ENCODE peak calls at places on chromosomes 13 and 19, in six cellular contexts. X, L, Z, T, N and W are unnamed samples.

GRCh38 chr13:91576590-91576989 is 178.2 kb downstream of the GPC5 start:
- DNase-seq in X (peak; percentile 35), L (no peak), Z (no peak), T (no peak), N (no peak), W (no peak)

GRCh38 chr13:19985219-19985556 is 26.7 kb downstream of the ZMYM2 start:
- DNase-seq in X (no peak), L (no peak), Z (no peak), T (no peak), N (no peak), W (no peak)

GRCh38 chr13:53631511-53631910 is 602.9 kb downstream of the OLFM4 start:
- DNase-seq in X (no peak), L (no peak), Z (no peak), T (no peak), N (no peak), W (no peak)

GRCh38 chr19:33861950-33862349 is 65.3 kb downstream of the KCTD15 start:
- DNase-seq in X (peak; percentile 47), L (no peak), Z (no peak), T (no peak), N (no peak), W (no peak)

GRCh38 chr13:36006347-36006746 is 124.8 kb downstream of the DCLK1 start:
- DNase-seq in X (no peak), L (no peak), Z (no peak), T (peak; percentile 4), N (no peak), W (no peak)

GRCh38 chr19:58054792-58055482 is 4.1 kb upstream of the ZNF135 start:
- DNase-seq in X (no peak), L (no peak), Z (no peak), T (peak; percentile 7), N (no peak), W (no peak)

GRCh38 chr13:61880576-61881283 is 465.1 kb upstream of the PCDH20 start:
- DNase-seq in X (peak; percentile 32), L (no peak), Z (no peak), T (no peak), N (no peak), W (no peak)

GRCh38 chr13:20704459-20705069 is 1.1 kb downstream of the IL17D start:
- DNase-seq in X (no peak), L (no peak), Z (no peak), T (no peak), N (no peak), W (no peak)

GRCh38 chr19:51626675-51627074 is 3.5 kb downstream of the SIGLEC5 start:
- DNase-seq in X (no peak), L (no peak), Z (no peak), T (no peak), N (no peak), W (no peak)

GRCh38 chr13:19864018-19864338 is 529 bp upstream of the ZMYM5 start:
- DNase-seq in X (peak; percentile 74), L (no peak), Z (no peak), T (peak; percentile 90), N (no peak), W (peak; percentile 56)

GRCh38 chr13:41398494-41399190 is 58.7 kb upstream of the RGCC start:
- DNase-seq in X (no peak), L (peak; percentile 12), Z (no peak), T (no peak), N (no peak), W (no peak)

GRCh38 chr13:28579334-28579733 is 79.6 kb upstream of the POMP start:
- DNase-seq in X (no peak), L (no peak), Z (no peak), T (no peak), N (no peak), W (no peak)

GRCh38 chr13:107585466-107585865 is 629.9 kb downstream of the LIG4 start:
- DNase-seq in X (peak; percentile 36), L (no peak), Z (no peak), T (peak; percentile 24), N (no peak), W (no peak)

GRCh38 chr19:18377026-18377425 is 8.9 kb upstream of the GDF15 start:
- DNase-seq in X (no peak), L (no peak), Z (no peak), T (no peak), N (no peak), W (no peak)

GRCh38 chr13:26022538-26023292 is 29.1 kb downstream of the SHISA2 start:
- DNase-seq in X (peak; percentile 89), L (no peak), Z (peak; percentile 34), T (no peak), N (peak; percentile 16), W (no peak)

GRCh38 chr19:10808937-10809655 is 26.9 kb downstream of the TMED1 start:
- DNase-seq in X (no peak), L (no peak), Z (no peak), T (no peak), N (peak; percentile 5), W (no peak)

GRCh38 chr19:2033825-2034159 is 17.3 kb downstream of the MKNK2 start:
- DNase-seq in X (no peak), L (no peak), Z (no peak), T (no peak), N (no peak), W (no peak)

GRCh38 chr13:106753241-106753640 is 185.3 kb upstream of the ARGLU1 start:
- DNase-seq in X (no peak), L (peak; percentile 57), Z (no peak), T (no peak), N (no peak), W (no peak)

GRCh38 chr13:96020155-96020575 is 33.0 kb downstream of the UGGT2 start:
- DNase-seq in X (peak; percentile 47), L (peak; percentile 73), Z (no peak), T (peak; percentile 80), N (peak; percentile 18), W (peak; percentile 34)

GRCh38 chr13:52850396-52851152 is 2.1 kb upstream of the PCDH8 start:
- DNase-seq in X (peak; percentile 68), L (no peak), Z (no peak), T (peak; percentile 17), N (no peak), W (no peak)

GRCh38 chr13:90365130-90365529 is 982.4 kb upstream of the MIR17HG start:
- DNase-seq in X (no peak), L (no peak), Z (no peak), T (peak; percentile 13), N (no peak), W (no peak)
- TF ChIP-seq CTCF in X (peak; percentile 46), L (peak; percentile 31), Z (peak; percentile 9), T (peak; percentile 18), N (peak; percentile 14), W (no peak)

DNA sequence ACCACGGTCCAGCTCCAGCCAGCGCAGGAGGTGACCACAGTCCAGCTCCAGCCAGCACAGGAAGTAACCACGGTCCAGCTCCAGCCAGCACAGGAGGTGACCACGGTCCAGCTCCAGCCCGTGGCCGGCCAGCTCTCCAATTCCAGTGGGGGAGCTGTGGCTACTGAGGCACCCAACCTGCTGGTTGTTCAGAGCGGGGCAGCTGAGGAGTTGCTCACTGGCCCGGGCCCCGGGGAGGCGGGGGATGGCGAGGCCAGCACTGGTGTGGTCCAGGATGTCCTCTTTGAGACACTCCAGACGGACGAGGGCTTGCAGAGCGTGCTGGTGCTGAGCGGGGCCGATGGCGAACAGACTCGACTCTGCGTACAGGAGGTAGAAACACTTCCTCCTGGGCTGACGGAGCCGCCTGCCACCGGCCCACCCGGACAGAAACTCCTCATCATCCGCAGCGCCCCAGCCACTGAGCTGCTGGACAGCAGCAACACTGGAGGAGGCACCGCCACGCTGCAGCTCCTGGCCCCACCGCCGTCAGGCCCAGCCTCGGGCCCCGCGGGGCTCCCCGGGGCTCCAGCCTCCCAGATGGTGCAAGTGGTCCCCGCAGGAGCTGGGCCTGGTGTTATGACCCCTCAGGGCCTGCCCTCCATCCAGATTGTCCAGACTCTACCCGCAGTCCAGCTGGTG is 1.2 kb upstream of the NAT14 start:
- DNase-seq in X (peak; percentile 20), L (no peak), Z (no peak), T (no peak), N (no peak), W (no peak)
- H3K4me3 ChIP-seq in X (no peak overlapping the region), L (no peak overlapping the region), Z (no peak overlapping the region), T (no peak overlapping the region), N (no peak overlapping the region), W (no peak overlapping the region)

GRCh38 chr13:99257291-99257690 is 888 bp downstream of the GPR18 start:
- DNase-seq in X (no peak), L (no peak), Z (no peak), T (no peak), N (no peak), W (no peak)

GRCh38 chr13:99261040-99261439 is 2.9 kb upstream of the GPR18 start:
- DNase-seq in X (peak; percentile 39), L (no peak), Z (no peak), T (no peak), N (no peak), W (no peak)

GRCh38 chr13:99258210-99258860 is at the start of gene GPR18:
- DNase-seq in X (no peak), L (no peak), Z (no peak), T (no peak), N (no peak), W (no peak)

GRCh38 chr13:99258946-99259345 is 767 bp upstream of the GPR18 start:
- DNase-seq in X (no peak), L (no peak), Z (no peak), T (no peak), N (no peak), W (no peak)

DNA sequence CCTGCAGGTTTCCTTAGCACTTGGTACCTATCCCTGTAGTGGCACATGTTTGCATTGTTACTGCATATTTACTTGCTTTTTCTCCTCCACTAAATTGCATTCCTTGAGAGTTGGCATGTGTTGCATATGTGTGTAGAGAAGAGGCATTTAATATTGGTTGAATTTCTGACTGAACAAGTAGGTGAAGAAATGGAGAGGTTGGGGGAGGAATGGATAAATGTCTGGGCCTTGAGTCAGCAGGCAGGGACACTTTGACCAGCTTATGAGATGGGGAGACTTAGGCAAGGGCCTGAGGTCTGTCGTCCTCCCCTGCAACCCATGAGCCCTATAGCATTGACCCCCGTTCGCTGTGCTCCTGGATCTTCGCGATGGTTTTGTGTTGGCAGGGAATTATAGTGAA is 2.0 kb upstream of the GPR18 start:
- DNase-seq in X (no peak), L (no peak), Z (no peak), T (no peak), N (no peak), W (no peak)
- TF ChIP-seq CTCF in X (no peak), L (no peak), Z (no peak), T (no peak), N (no peak), W (no peak)

DNA sequence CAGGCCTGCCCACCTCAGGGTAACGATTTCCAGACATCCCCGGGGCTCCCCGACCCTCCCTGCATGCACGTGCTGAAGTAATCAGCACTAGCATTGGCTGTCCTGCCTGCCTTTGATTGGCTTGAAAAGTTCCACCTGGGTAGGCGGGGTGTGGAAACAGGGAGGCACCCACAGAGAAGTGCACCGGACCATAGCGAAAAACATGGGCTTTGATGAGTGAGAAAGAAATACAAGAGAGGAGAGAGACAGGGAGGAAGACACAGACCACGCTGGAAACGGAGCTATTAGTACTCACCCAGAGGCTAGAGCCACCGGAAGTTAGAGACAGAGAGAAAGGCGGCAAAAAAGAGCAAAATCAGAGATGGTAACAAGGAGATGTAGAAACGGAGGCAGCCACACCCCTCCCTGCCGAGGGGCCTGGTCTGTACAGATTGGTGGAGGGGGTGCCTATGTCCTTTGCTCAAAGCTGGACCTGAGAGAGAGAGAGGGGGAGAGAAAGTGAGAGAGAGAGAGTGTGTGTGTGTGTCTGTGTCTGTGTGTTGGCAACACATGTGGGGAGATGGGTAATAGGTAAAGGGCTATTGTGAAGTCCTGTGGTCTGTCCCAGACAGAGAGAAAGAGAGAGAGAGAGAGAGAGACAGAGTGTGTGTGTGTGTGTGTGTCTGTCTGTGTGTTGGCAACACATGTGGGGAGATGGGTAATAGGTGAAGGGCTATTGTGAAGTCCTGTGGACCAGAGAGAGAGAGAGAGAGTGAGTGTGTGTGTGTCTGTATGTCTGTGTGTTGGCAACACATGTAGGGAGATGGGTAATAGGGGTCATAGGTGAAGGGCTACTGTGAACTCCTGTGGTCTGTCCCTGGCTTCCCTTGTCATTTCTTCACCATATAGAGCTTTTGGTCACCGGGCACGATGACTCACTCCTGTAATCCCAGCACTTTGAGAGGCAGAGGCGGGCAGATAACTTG is 2.9 kb downstream of the CGB3 start:
- DNase-seq in X (no peak), L (no peak), Z (no peak), T (peak; percentile 34), N (no peak), W (no peak)
- H3K4me3 ChIP-seq in X (no peak overlapping the region), L (no peak overlapping the region), Z (no peak overlapping the region), T (no peak overlapping the region), N (no peak overlapping the region), W (no peak overlapping the region)